ENCODE peak calls at places on chromosomes 16 and 17, in seven cellular contexts. One of them, this sample, is unnamed.

GRCh38 chr16:25051446-25052160 is 36.4 kb upstream of the ARHGAP17 start:
- DNase-seq in GM23338: no peak
- DNase-seq in SK-N-SH: no peak
- DNase-seq in GM12878: no peak
- DNase-seq in HL-60: no peak
- DNase-seq in Panc1: no peak
- DNase-seq in A549: peak
- DNase-seq in this sample: no peak

GRCh38 chr16:381788-382717 is at the start of gene PGAP6:
- DNase-seq in GM12878: no peak
- DNase-seq in SK-N-SH: peak
- DNase-seq in GM23338: peak
- DNase-seq in Panc1: no peak
- DNase-seq in A549: no peak
- DNase-seq in HL-60: peak
- DNase-seq in this sample: no peak

GRCh38 chr17:68599091-68599872 is 1.9 kb downstream of the FAM20A start:
- DNase-seq in GM12878: no peak
- DNase-seq in GM23338: peak
- DNase-seq in A549: no peak
- DNase-seq in HL-60: no peak
- DNase-seq in SK-N-SH: no peak
- DNase-seq in Panc1: no peak
- DNase-seq in this sample: no peak

GRCh38 chr16:77788196-77789084 is at the start of gene VAT1L:
- DNase-seq in Panc1: no peak
- DNase-seq in A549: peak
- DNase-seq in HL-60: peak
- DNase-seq in GM12878: no peak
- DNase-seq in SK-N-SH: peak
- DNase-seq in GM23338: peak
- DNase-seq in this sample: no peak

GRCh38 chr17:76014100-76014924 is 12.8 kb downstream of the EVPL start:
- DNase-seq in SK-N-SH: peak
- DNase-seq in A549: peak
- DNase-seq in HL-60: peak
- DNase-seq in Panc1: peak
- DNase-seq in GM23338: peak
- DNase-seq in GM12878: no peak
- DNase-seq in this sample: peak

GRCh38 chr17:79372470-79373238 is 238.2 kb downstream of the RBFOX3 start:
- DNase-seq in SK-N-SH: no peak
- DNase-seq in GM23338: no peak
- DNase-seq in Panc1: no peak
- DNase-seq in A549: no peak
- DNase-seq in GM12878: no peak
- DNase-seq in HL-60: no peak
- DNase-seq in this sample: no peak

GRCh38 chr16:79632289-79632688 is 31.8 kb upstream of the MAF start:
- DNase-seq in HL-60: no peak
- DNase-seq in Panc1: no peak
- DNase-seq in GM23338: no peak
- DNase-seq in GM12878: no peak
- DNase-seq in A549: peak
- DNase-seq in SK-N-SH: no peak
- DNase-seq in this sample: no peak

GRCh38 chr16:71283612-71284011 is 5.6 kb downstream of the CMTR2 start:
- DNase-seq in Panc1: no peak
- DNase-seq in HL-60: no peak
- DNase-seq in SK-N-SH: no peak
- DNase-seq in GM23338: no peak
- DNase-seq in A549: no peak
- DNase-seq in GM12878: no peak
- DNase-seq in this sample: no peak

GRCh38 chr17:50023520-50023919 is 28.5 kb upstream of the DLX3 start:
- DNase-seq in HL-60: no peak
- DNase-seq in Panc1: no peak
- DNase-seq in GM23338: no peak
- DNase-seq in A549: no peak
- DNase-seq in GM12878: no peak
- DNase-seq in SK-N-SH: no peak
- DNase-seq in this sample: no peak

GRCh38 chr17:82696259-82696658 is 2.2 kb downstream of the RAB40B start:
- DNase-seq in Panc1: no peak
- DNase-seq in SK-N-SH: no peak
- DNase-seq in A549: no peak
- DNase-seq in GM23338: no peak
- DNase-seq in GM12878: no peak
- DNase-seq in HL-60: no peak
- DNase-seq in this sample: no peak

GRCh38 chr16:3022697-3023414 is 886 bp downstream of the HCFC1R1 start:
- DNase-seq in A549: peak
- DNase-seq in GM12878: no peak
- DNase-seq in HL-60: peak
- DNase-seq in GM23338: no peak
- DNase-seq in SK-N-SH: no peak
- DNase-seq in Panc1: no peak
- DNase-seq in this sample: no peak

DNA sequence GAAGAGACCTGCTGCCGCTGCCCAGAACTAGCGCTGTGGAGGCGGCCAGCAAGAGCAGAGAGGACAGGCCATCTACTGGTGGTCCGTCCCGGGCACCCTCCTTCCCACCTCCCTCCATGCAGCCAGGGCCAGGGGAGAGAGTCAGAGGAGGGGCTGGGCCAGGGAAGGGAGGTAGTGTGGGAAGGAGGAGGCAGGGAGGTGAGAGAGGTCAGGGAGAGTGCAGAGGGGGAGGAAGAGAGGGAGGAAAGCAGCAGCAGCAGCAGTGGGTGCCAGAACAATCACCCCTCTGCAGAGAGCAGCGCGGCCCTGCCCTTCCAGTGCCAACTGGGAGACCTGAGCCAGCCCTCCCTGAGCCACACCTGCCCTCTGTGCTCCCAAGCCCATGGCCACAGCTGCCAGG is 6.6 kb downstream of the C16orf95 start:
- DNase-seq in Panc1: no peak
- DNase-seq in GM23338: no peak
- DNase-seq in GM12878: no peak
- DNase-seq in SK-N-SH: no peak
- DNase-seq in A549: no peak
- DNase-seq in HL-60: no peak
- DNase-seq in this sample: no peak
- TF ChIP-seq REST in Panc1: no peak
- TF ChIP-seq REST in GM23338: no peak
- TF ChIP-seq REST in GM12878: no peak
- TF ChIP-seq REST in SK-N-SH: no peak
- TF ChIP-seq REST in A549: no peak
- TF ChIP-seq REST in HL-60: no peak
- TF ChIP-seq REST in this sample: no peak

DNA sequence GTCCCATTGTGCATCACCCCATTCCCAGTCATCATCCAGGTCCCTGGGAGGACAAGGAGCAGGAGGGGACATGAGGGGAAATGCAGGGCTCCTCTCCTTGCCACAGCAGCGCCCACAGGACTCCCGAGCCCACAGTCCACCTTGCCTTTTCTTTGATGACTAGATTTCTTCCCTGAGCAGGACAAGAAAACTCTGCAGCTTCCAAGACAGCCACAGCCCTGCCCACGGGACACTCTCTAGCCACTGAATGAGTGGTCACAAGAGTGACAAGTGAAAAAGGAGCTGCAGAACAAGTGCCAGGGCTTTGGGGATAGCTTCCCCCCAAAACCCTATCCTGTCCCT is 4.7 kb downstream of the NEURL4 start:
- DNase-seq in GM23338: no peak
- DNase-seq in SK-N-SH: no peak
- DNase-seq in GM12878: no peak
- DNase-seq in HL-60: no peak
- DNase-seq in A549: no peak
- DNase-seq in Panc1: no peak
- DNase-seq in this sample: no peak
- TF ChIP-seq CTCF in GM23338: no peak
- TF ChIP-seq CTCF in SK-N-SH: peak
- TF ChIP-seq CTCF in GM12878: no peak
- TF ChIP-seq CTCF in HL-60: no peak
- TF ChIP-seq CTCF in A549: peak
- TF ChIP-seq CTCF in Panc1: no peak
- TF ChIP-seq CTCF in this sample: no peak

DNA sequence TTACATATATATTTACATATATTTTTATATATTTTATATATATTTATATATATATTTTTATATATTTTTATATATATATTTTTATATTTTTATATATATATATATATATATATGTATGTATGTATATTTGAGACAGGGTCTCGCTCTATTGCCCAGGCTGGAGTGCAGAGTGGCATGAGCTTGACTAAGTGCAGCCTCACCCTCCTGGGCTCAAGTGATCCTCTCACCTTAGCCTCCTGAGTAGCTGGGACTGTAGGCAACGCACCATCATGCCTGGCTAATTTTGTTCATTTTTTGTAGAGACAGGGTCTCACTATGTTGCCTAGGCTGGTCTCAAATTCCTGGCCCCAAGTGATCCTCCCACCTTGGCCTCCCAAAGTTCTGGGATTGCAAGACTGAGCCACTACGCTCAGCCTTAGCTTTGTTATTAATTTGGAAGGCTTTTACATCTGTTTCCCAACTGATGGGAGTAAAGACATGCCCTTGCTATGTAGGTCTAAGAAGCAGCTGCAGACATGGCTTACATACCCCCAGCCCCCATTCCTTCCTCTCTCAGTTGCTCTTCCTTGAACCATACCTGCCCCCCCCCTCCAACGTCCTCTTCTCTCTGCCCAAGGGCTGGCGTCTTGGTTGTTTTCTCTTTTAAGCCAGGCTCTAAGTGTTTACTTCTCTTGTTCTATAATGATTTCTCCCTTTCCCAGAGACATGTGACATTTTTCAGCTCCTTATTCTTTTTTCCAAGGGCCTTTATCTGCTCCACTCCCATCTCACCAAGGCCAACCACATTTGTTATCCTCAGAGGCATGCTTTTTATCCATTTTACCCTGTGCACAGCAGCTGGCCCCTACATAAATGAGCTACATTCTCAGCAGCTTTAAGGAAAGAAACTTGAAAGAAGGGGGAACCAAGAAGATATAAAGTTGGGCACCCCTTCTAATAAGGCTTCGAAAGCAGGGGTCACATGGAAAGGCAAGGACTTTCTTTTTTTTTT is 64.2 kb upstream of the ATF7IP2 start:
- DNase-seq in A549: no peak
- DNase-seq in GM23338: no peak
- DNase-seq in GM12878: no peak
- DNase-seq in HL-60: no peak
- DNase-seq in SK-N-SH: no peak
- DNase-seq in Panc1: no peak
- DNase-seq in this sample: no peak
- TF ChIP-seq REST in A549: no peak
- TF ChIP-seq REST in GM23338: no peak
- TF ChIP-seq REST in GM12878: no peak
- TF ChIP-seq REST in HL-60: no peak
- TF ChIP-seq REST in SK-N-SH: no peak
- TF ChIP-seq REST in Panc1: no peak
- TF ChIP-seq REST in this sample: no peak

GRCh38 chr16:27639588-27640276 is 89.8 kb downstream of the KATNIP start:
- DNase-seq in GM12878: peak
- DNase-seq in HL-60: peak
- DNase-seq in Panc1: no peak
- DNase-seq in SK-N-SH: peak
- DNase-seq in GM23338: peak
- DNase-seq in A549: peak
- DNase-seq in this sample: peak
- TF ChIP-seq CTCF in GM12878: peak
- TF ChIP-seq CTCF in HL-60: peak
- TF ChIP-seq CTCF in Panc1: peak
- TF ChIP-seq CTCF in SK-N-SH: peak
- TF ChIP-seq CTCF in GM23338: peak
- TF ChIP-seq CTCF in A549: peak
- TF ChIP-seq CTCF in this sample: peak